ENCODE peak calls at places on chromosomes 3 and 15, in nine cellular contexts. One of them, this sample, is unnamed.

GRCh38 chr3:27659279-27660021 is 62.7 kb downstream of the EOMES start:
- DNase-seq in ovary: peak; percentile 42
- DNase-seq in breast epithelium: peak; percentile 37
- DNase-seq in stomach: peak; percentile 66
- DNase-seq in adrenal gland: peak; percentile 69
- DNase-seq in upper lobe of left lung: no peak
- DNase-seq in uterus: peak; percentile 33
- DNase-seq in spleen: no peak
- DNase-seq in HCT116: peak; percentile 62
- DNase-seq in this sample: no peak

GRCh38 chr15:41892621-41893421 is 1.0 kb downstream of the SPTBN5 start:
- DNase-seq in ovary: no peak
- DNase-seq in breast epithelium: peak; percentile 88
- DNase-seq in stomach: peak; percentile 92
- DNase-seq in adrenal gland: peak; percentile 91
- DNase-seq in upper lobe of left lung: peak; percentile 78
- DNase-seq in uterus: no peak
- DNase-seq in spleen: no peak
- DNase-seq in HCT116: no peak
- DNase-seq in this sample: peak; percentile 45

GRCh38 chr3:183085634-183086390 is 13.5 kb downstream of the MCCC1 start:
- DNase-seq in ovary: no peak
- DNase-seq in breast epithelium: no peak
- DNase-seq in stomach: no peak
- DNase-seq in adrenal gland: no peak
- DNase-seq in upper lobe of left lung: no peak
- DNase-seq in uterus: no peak
- DNase-seq in spleen: peak; percentile 50
- DNase-seq in HCT116: no peak
- DNase-seq in this sample: peak; percentile 77

GRCh38 chr3:110198717-110199587 is 861.6 kb upstream of the DPPA4 start:
- DNase-seq in ovary: no peak
- DNase-seq in breast epithelium: no peak
- DNase-seq in stomach: no peak
- DNase-seq in adrenal gland: no peak
- DNase-seq in upper lobe of left lung: no peak
- DNase-seq in uterus: no peak
- DNase-seq in spleen: peak; percentile 66
- DNase-seq in HCT116: no peak
- DNase-seq in this sample: no peak

GRCh38 chr15:79059081-79059572 is 31.5 kb downstream of the RASGRF1 start:
- DNase-seq in ovary: no peak
- DNase-seq in breast epithelium: no peak
- DNase-seq in stomach: no peak
- DNase-seq in adrenal gland: no peak
- DNase-seq in upper lobe of left lung: no peak
- DNase-seq in uterus: no peak
- DNase-seq in spleen: no peak
- DNase-seq in HCT116: no peak
- DNase-seq in this sample: no peak

GRCh38 chr3:129052675-129053074 is 7.9 kb upstream of the GP9 start:
- DNase-seq in ovary: peak; percentile 54
- DNase-seq in breast epithelium: no peak
- DNase-seq in stomach: peak; percentile 68
- DNase-seq in adrenal gland: no peak
- DNase-seq in upper lobe of left lung: no peak
- DNase-seq in uterus: peak; percentile 34
- DNase-seq in spleen: peak; percentile 55
- DNase-seq in HCT116: no peak
- DNase-seq in this sample: no peak

GRCh38 chr15:34271493-34271892 is 46.7 kb downstream of the EMC4 start:
- DNase-seq in ovary: no peak
- DNase-seq in breast epithelium: no peak
- DNase-seq in stomach: no peak
- DNase-seq in adrenal gland: peak; percentile 55
- DNase-seq in upper lobe of left lung: no peak
- DNase-seq in uterus: peak; percentile 72
- DNase-seq in spleen: no peak
- DNase-seq in HCT116: no peak
- DNase-seq in this sample: no peak

GRCh38 chr3:125212096-125212508 is 446 bp downstream of the SLC12A8 start:
- DNase-seq in ovary: no peak
- DNase-seq in breast epithelium: no peak
- DNase-seq in stomach: no peak
- DNase-seq in adrenal gland: no peak
- DNase-seq in upper lobe of left lung: peak; percentile 86
- DNase-seq in uterus: no peak
- DNase-seq in spleen: no peak
- DNase-seq in HCT116: no peak
- DNase-seq in this sample: peak; percentile 79

GRCh38 chr3:120349819-120350125 is 618 bp upstream of the LRRC58 start:
- DNase-seq in ovary: no peak
- DNase-seq in breast epithelium: no peak
- DNase-seq in stomach: no peak
- DNase-seq in adrenal gland: no peak
- DNase-seq in upper lobe of left lung: no peak
- DNase-seq in uterus: no peak
- DNase-seq in spleen: no peak
- DNase-seq in HCT116: no peak
- DNase-seq in this sample: no peak

GRCh38 chr3:120352017-120352416 is 2.9 kb upstream of the LRRC58 start:
- DNase-seq in ovary: no peak
- DNase-seq in breast epithelium: no peak
- DNase-seq in stomach: no peak
- DNase-seq in adrenal gland: no peak
- DNase-seq in upper lobe of left lung: no peak
- DNase-seq in uterus: no peak
- DNase-seq in spleen: no peak
- DNase-seq in HCT116: no peak
- DNase-seq in this sample: no peak

GRCh38 chr3:120350431-120350941 is 1.3 kb upstream of the LRRC58 start:
- DNase-seq in ovary: peak; percentile 38
- DNase-seq in breast epithelium: no peak
- DNase-seq in stomach: no peak
- DNase-seq in adrenal gland: peak; percentile 56
- DNase-seq in upper lobe of left lung: no peak
- DNase-seq in uterus: peak; percentile 20
- DNase-seq in spleen: peak; percentile 72
- DNase-seq in HCT116: no peak
- DNase-seq in this sample: no peak

GRCh38 chr3:120348065-120348980 is 831 bp downstream of the LRRC58 start:
- DNase-seq in ovary: no peak
- DNase-seq in breast epithelium: peak; percentile 24
- DNase-seq in stomach: no peak
- DNase-seq in adrenal gland: no peak
- DNase-seq in upper lobe of left lung: no peak
- DNase-seq in uterus: no peak
- DNase-seq in spleen: no peak
- DNase-seq in HCT116: no peak
- DNase-seq in this sample: peak; percentile 46

DNA sequence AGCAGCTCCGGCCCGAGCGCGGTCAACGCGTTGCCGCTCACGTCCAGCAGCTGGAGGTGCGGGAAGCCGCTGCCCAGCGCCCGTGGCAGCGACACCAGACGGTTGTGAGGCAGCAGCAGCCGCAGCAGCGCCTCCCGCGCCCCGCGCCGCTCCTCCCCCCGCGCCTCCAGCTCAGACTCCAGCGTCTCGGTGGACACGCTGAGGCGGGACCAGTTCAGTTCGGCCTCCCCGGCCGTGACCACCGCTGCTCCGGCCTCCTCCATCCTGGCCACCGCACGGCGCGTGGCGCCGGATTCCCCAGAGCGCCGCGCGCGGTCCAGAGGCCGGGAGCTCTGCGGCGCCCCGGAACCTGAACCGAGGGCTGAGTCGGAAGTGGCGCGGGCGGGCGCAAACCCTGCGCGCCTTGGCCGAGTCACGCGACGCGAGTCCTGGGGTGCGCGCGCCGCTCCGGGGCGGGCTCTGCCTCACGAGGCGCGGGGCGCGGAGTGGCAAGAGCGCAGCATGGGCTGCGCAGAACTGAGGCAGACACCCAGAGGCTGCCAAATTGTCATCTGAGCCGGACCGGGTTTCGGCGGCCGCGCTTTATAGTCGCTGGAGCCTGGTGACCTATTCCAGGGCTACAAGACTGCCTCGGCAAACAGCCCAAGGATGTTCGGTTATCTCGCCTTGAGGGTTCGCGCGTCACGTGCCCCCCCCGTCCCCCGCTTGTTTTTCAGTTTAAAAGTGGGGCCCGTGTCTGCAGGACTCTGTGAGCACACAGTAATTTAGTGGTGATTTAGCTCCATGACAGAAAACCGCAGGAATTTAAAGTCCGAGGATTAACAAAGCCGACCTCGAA is at the start of gene LRRC58:
- DNase-seq in ovary: peak; percentile 90
- DNase-seq in breast epithelium: peak; percentile 79
- DNase-seq in stomach: peak; percentile 93
- DNase-seq in adrenal gland: peak; percentile 96
- DNase-seq in upper lobe of left lung: peak; percentile 99
- DNase-seq in uterus: peak; percentile 85
- DNase-seq in spleen: peak; percentile 98
- DNase-seq in HCT116: peak; percentile 93
- DNase-seq in this sample: peak; percentile 86
- TF ChIP-seq POLR2A in ovary: peak; percentile 89
- TF ChIP-seq POLR2A in breast epithelium: peak; percentile 49
- TF ChIP-seq POLR2A in stomach: no peak
- TF ChIP-seq POLR2A in adrenal gland: peak; percentile 96
- TF ChIP-seq POLR2A in upper lobe of left lung: peak; percentile 79
- TF ChIP-seq POLR2A in uterus: peak; percentile 79
- TF ChIP-seq POLR2A in spleen: peak; percentile 10
- TF ChIP-seq POLR2A in HCT116: peak; percentile 84
- TF ChIP-seq POLR2A in this sample: no peak

GRCh38 chr15:89774492-89774891 is 1.6 kb upstream of the MESP2 start:
- DNase-seq in ovary: no peak
- DNase-seq in breast epithelium: no peak
- DNase-seq in stomach: no peak
- DNase-seq in adrenal gland: no peak
- DNase-seq in upper lobe of left lung: no peak
- DNase-seq in uterus: no peak
- DNase-seq in spleen: peak; percentile 28
- DNase-seq in HCT116: no peak
- DNase-seq in this sample: no peak

GRCh38 chr15:89777073-89777820 is 1.1 kb downstream of the MESP2 start:
- DNase-seq in ovary: no peak
- DNase-seq in breast epithelium: no peak
- DNase-seq in stomach: no peak
- DNase-seq in adrenal gland: no peak
- DNase-seq in upper lobe of left lung: no peak
- DNase-seq in uterus: no peak
- DNase-seq in spleen: peak; percentile 75
- DNase-seq in HCT116: no peak
- DNase-seq in this sample: no peak

GRCh38 chr15:89777821-89778380 is 1.8 kb downstream of the MESP2 start:
- DNase-seq in ovary: no peak
- DNase-seq in breast epithelium: no peak
- DNase-seq in stomach: no peak
- DNase-seq in adrenal gland: no peak
- DNase-seq in upper lobe of left lung: peak; percentile 54
- DNase-seq in uterus: no peak
- DNase-seq in spleen: peak; percentile 69
- DNase-seq in HCT116: no peak
- DNase-seq in this sample: no peak

GRCh38 chr15:89775815-89776214 is 317 bp upstream of the MESP2 start:
- DNase-seq in ovary: no peak
- DNase-seq in breast epithelium: no peak
- DNase-seq in stomach: no peak
- DNase-seq in adrenal gland: no peak
- DNase-seq in upper lobe of left lung: peak; percentile 70
- DNase-seq in uterus: no peak
- DNase-seq in spleen: peak; percentile 65
- DNase-seq in HCT116: no peak
- DNase-seq in this sample: no peak

DNA sequence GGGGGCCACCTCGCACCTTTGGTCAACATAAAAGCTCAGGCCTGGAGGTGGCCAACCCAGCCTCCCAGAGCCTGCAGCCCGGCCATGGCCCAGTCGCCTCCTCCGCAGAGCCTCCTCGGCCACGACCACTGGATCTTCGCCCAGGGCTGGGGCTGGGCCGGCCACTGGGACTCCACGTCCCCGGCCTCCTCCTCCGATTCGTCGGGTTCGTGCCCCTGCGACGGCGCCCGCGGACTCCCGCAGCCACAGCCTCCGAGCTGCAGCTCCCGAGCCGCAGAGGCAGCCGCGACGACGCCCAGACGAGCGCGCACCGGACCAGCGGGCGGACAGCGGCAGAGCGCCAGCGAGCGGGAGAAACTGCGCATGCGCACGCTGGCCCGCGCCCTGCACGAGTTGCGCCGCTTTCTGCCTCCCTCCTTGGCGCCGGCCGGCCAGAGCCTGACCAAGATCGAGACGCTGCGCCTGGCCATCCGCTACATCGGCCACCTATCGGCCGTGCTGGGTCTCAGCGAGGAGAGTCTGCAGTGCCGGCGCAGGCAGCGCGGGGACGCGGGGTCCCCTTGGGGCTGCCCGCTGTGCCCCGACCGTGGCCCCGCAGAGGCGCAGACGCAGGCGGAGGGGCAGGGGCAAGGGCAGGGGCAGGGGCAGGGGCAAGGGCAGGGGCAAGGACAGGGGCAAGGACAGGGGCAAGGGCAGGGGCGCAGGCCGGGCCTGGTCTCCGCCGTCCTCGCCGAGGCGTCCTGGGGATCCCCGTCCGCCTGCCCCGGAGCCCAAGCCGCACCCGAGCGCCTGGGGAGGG is at the start of gene MESP2:
- DNase-seq in ovary: peak; percentile 84
- DNase-seq in breast epithelium: no peak
- DNase-seq in stomach: peak; percentile 89
- DNase-seq in adrenal gland: peak; percentile 88
- DNase-seq in upper lobe of left lung: peak; percentile 97
- DNase-seq in uterus: peak; percentile 76
- DNase-seq in spleen: peak; percentile 94
- DNase-seq in HCT116: peak; percentile 50
- DNase-seq in this sample: peak; percentile 90
- TF ChIP-seq POLR2A in ovary: no peak
- TF ChIP-seq POLR2A in breast epithelium: no peak
- TF ChIP-seq POLR2A in stomach: no peak
- TF ChIP-seq POLR2A in adrenal gland: no peak
- TF ChIP-seq POLR2A in upper lobe of left lung: no peak
- TF ChIP-seq POLR2A in uterus: no peak
- TF ChIP-seq POLR2A in spleen: no peak
- TF ChIP-seq POLR2A in HCT116: no peak
- TF ChIP-seq POLR2A in this sample: no peak

DNA sequence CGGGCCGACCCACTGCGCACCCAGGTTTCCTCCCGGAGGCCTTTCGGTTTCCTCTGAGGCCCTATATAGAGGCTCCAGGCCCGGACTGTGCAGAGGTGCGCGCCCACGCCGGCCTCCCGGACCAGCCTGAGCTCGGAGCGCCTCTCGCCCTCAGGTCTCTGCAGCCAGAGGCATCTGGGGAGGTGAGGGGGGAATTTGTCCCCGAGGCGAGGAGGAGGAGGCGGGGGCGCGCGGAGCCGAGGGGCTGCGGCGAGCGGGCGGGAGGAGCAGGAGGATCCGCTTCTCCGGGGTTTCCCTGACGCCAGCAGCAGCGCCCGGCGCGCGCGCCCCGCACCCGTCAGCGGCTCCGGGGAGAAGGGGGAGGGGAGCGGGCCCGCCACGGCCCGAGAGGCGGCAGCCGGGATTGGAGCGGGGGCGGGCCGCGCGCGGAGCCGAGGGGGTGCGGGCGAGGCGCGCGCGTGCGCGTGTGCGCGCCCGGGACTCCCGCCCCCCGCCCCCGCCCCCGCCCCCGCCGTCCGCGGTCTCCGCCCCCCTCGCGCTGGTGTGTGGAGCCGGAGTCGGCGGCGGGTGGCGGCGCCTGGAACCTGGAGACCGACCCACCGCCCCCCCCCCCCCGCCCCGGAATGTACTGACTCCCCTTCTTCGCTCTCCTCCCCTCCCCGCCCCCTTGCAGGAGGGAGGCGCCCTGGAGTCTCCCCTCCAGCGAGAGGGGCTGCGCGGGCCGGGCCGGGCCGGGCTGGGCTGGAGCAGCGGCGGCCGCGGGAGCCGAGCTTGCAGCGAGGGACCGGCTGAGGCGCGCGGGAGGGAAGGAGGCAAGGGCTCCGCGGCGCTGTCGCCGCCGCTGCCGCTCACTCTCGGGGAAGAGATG is at the start of gene NEO1:
- DNase-seq in ovary: peak; percentile 89
- DNase-seq in breast epithelium: peak; percentile 79
- DNase-seq in stomach: peak; percentile 89
- DNase-seq in adrenal gland: peak; percentile 86
- DNase-seq in upper lobe of left lung: peak; percentile 97
- DNase-seq in uterus: peak; percentile 86
- DNase-seq in spleen: peak; percentile 89
- DNase-seq in HCT116: peak; percentile 29
- DNase-seq in this sample: peak; percentile 68
- TF ChIP-seq POLR2A in ovary: peak; percentile 69
- TF ChIP-seq POLR2A in breast epithelium: no peak
- TF ChIP-seq POLR2A in stomach: no peak
- TF ChIP-seq POLR2A in adrenal gland: peak; percentile 65
- TF ChIP-seq POLR2A in upper lobe of left lung: peak; percentile 12
- TF ChIP-seq POLR2A in uterus: no peak
- TF ChIP-seq POLR2A in spleen: no peak
- TF ChIP-seq POLR2A in HCT116: peak; percentile 17
- TF ChIP-seq POLR2A in this sample: peak; percentile 73

GRCh38 chr3:185282696-185283373 is 29.0 kb upstream of the EHHADH start:
- DNase-seq in ovary: peak; percentile 97
- DNase-seq in breast epithelium: peak; percentile 97
- DNase-seq in stomach: peak; percentile 98
- DNase-seq in adrenal gland: peak; percentile 97
- DNase-seq in upper lobe of left lung: peak; percentile 97
- DNase-seq in uterus: peak; percentile 96
- DNase-seq in spleen: peak; percentile 97
- DNase-seq in HCT116: peak; percentile 96
- DNase-seq in this sample: peak; percentile 98
- TF ChIP-seq POLR2A in ovary: peak; percentile 77
- TF ChIP-seq POLR2A in breast epithelium: no peak
- TF ChIP-seq POLR2A in stomach: peak; percentile 12
- TF ChIP-seq POLR2A in adrenal gland: peak; percentile 71
- TF ChIP-seq POLR2A in upper lobe of left lung: peak; percentile 37
- TF ChIP-seq POLR2A in uterus: peak; percentile 14
- TF ChIP-seq POLR2A in spleen: no peak
- TF ChIP-seq POLR2A in HCT116: peak; percentile 70
- TF ChIP-seq POLR2A in this sample: peak; percentile 76